ENCODE peak calls at places on chromosomes 2 and 18, in eight cellular contexts. One of them, this sample, is unnamed.

GRCh38 chr2:168156661-168157060 is 90.7 kb downstream of the STK39 start:
- DNase-seq in effector CD4-positive, alpha-beta T cell: no peak
- DNase-seq in fibroblast of the conjunctiva: no peak
- DNase-seq in tibial artery: no peak
- DNase-seq in GDM1: no peak
- DNase-seq in prostate gland: peak
- DNase-seq in stimulated activated CD4-positive, alpha-beta T cell treated with anti-CD3 and anti-CD28 coated beads, Interleukin-1b, Interleukin-23, amount 100 ng/mL, for 1 hour: no peak
- DNase-seq in glutamatergic neuron: peak
- DNase-seq in this sample: no peak

GRCh38 chr2:120472031-120472430 is 126.1 kb downstream of the INHBB start:
- DNase-seq in effector CD4-positive, alpha-beta T cell: no peak
- DNase-seq in fibroblast of the conjunctiva: no peak
- DNase-seq in tibial artery: no peak
- DNase-seq in GDM1: no peak
- DNase-seq in prostate gland: no peak
- DNase-seq in stimulated activated CD4-positive, alpha-beta T cell treated with anti-CD3 and anti-CD28 coated beads, Interleukin-1b, Interleukin-23, amount 100 ng/mL, for 1 hour: no peak
- DNase-seq in glutamatergic neuron: no peak
- DNase-seq in this sample: no peak

GRCh38 chr18:48949606-48950535 is 894 bp downstream of the SMAD7 start:
- DNase-seq in effector CD4-positive, alpha-beta T cell: no peak
- DNase-seq in fibroblast of the conjunctiva: no peak
- DNase-seq in tibial artery: no peak
- DNase-seq in GDM1: no peak
- DNase-seq in prostate gland: no peak
- DNase-seq in stimulated activated CD4-positive, alpha-beta T cell treated with anti-CD3 and anti-CD28 coated beads, Interleukin-1b, Interleukin-23, amount 100 ng/mL, for 1 hour: no peak
- DNase-seq in glutamatergic neuron: peak
- DNase-seq in this sample: no peak

GRCh38 chr2:199456383-199457146 is 1.2 kb downstream of the SATB2 start:
- DNase-seq in effector CD4-positive, alpha-beta T cell: no peak
- DNase-seq in fibroblast of the conjunctiva: no peak
- DNase-seq in tibial artery: no peak
- DNase-seq in GDM1: no peak
- DNase-seq in prostate gland: no peak
- DNase-seq in stimulated activated CD4-positive, alpha-beta T cell treated with anti-CD3 and anti-CD28 coated beads, Interleukin-1b, Interleukin-23, amount 100 ng/mL, for 1 hour: no peak
- DNase-seq in glutamatergic neuron: no peak
- DNase-seq in this sample: no peak

GRCh38 chr2:230908595-230909191 is 16.3 kb downstream of the GPR55 start:
- DNase-seq in effector CD4-positive, alpha-beta T cell: no peak
- DNase-seq in fibroblast of the conjunctiva: peak
- DNase-seq in tibial artery: peak
- DNase-seq in GDM1: no peak
- DNase-seq in prostate gland: no peak
- DNase-seq in stimulated activated CD4-positive, alpha-beta T cell treated with anti-CD3 and anti-CD28 coated beads, Interleukin-1b, Interleukin-23, amount 100 ng/mL, for 1 hour: no peak
- DNase-seq in glutamatergic neuron: peak
- DNase-seq in this sample: peak

GRCh38 chr2:219073413-219074129 is 12.8 kb upstream of the IHH start:
- DNase-seq in effector CD4-positive, alpha-beta T cell: no peak
- DNase-seq in fibroblast of the conjunctiva: peak
- DNase-seq in tibial artery: no peak
- DNase-seq in GDM1: peak
- DNase-seq in prostate gland: peak
- DNase-seq in stimulated activated CD4-positive, alpha-beta T cell treated with anti-CD3 and anti-CD28 coated beads, Interleukin-1b, Interleukin-23, amount 100 ng/mL, for 1 hour: no peak
- DNase-seq in glutamatergic neuron: peak
- DNase-seq in this sample: no peak

GRCh38 chr2:120680136-120680761 is 55.4 kb upstream of the GLI2 start:
- DNase-seq in effector CD4-positive, alpha-beta T cell: peak
- DNase-seq in fibroblast of the conjunctiva: peak
- DNase-seq in tibial artery: peak
- DNase-seq in GDM1: peak
- DNase-seq in prostate gland: peak
- DNase-seq in stimulated activated CD4-positive, alpha-beta T cell treated with anti-CD3 and anti-CD28 coated beads, Interleukin-1b, Interleukin-23, amount 100 ng/mL, for 1 hour: peak
- DNase-seq in glutamatergic neuron: peak
- DNase-seq in this sample: peak

GRCh38 chr2:237229905-237230304 is 144.2 kb downstream of the COPS8 start:
- DNase-seq in effector CD4-positive, alpha-beta T cell: no peak
- DNase-seq in fibroblast of the conjunctiva: no peak
- DNase-seq in tibial artery: no peak
- DNase-seq in GDM1: no peak
- DNase-seq in prostate gland: no peak
- DNase-seq in stimulated activated CD4-positive, alpha-beta T cell treated with anti-CD3 and anti-CD28 coated beads, Interleukin-1b, Interleukin-23, amount 100 ng/mL, for 1 hour: no peak
- DNase-seq in glutamatergic neuron: no peak
- DNase-seq in this sample: no peak

GRCh38 chr2:127623388-127624320 is 22.3 kb upstream of the GPR17 start:
- DNase-seq in effector CD4-positive, alpha-beta T cell: peak
- DNase-seq in fibroblast of the conjunctiva: no peak
- DNase-seq in tibial artery: peak
- DNase-seq in GDM1: no peak
- DNase-seq in prostate gland: no peak
- DNase-seq in stimulated activated CD4-positive, alpha-beta T cell treated with anti-CD3 and anti-CD28 coated beads, Interleukin-1b, Interleukin-23, amount 100 ng/mL, for 1 hour: no peak
- DNase-seq in glutamatergic neuron: peak
- DNase-seq in this sample: no peak

GRCh38 chr18:44823782-44824181 is 143.1 kb downstream of the SETBP1 start:
- DNase-seq in effector CD4-positive, alpha-beta T cell: no peak
- DNase-seq in fibroblast of the conjunctiva: no peak
- DNase-seq in tibial artery: no peak
- DNase-seq in GDM1: no peak
- DNase-seq in prostate gland: no peak
- DNase-seq in stimulated activated CD4-positive, alpha-beta T cell treated with anti-CD3 and anti-CD28 coated beads, Interleukin-1b, Interleukin-23, amount 100 ng/mL, for 1 hour: no peak
- DNase-seq in glutamatergic neuron: no peak
- DNase-seq in this sample: no peak